ENCODE peak calls at places on chromosomes 16 and 17, in eight cellular contexts. R is uterus, H is heart left ventricle, Q is A549, X is transverse colon, K is adrenal gland, B is IMR-90, P is tibial nerve. M is an unnamed sample. For H3K9me3, the result is how much of the 10 kb centered on the place peaks cover.

GRCh38 chr16:71788578-71788977 is 20.1 kb downstream of the AP1G1 start:
- DNase-seq in X (no peak), H (no peak), Q (no peak), K (no peak), B (no peak), R (no peak), P (no peak), M (no peak)

GRCh38 chr17:41707803-41708669 is 4.1 kb upstream of the GAST start:
- DNase-seq in B (no peak), R (no peak), P (no peak), X (no peak), H (no peak), K (no peak), Q (no peak), M (no peak)

GRCh38 chr17:57707892-57708291 is 37.2 kb downstream of the CCDC182 start:
- DNase-seq in R (no peak), P (no peak), Q (no peak), K (no peak), X (no peak), H (no peak), B (peak), M (no peak)

GRCh38 chr17:44797809-44798208 is 32.3 kb downstream of the GJC1 start:
- DNase-seq in B (peak), H (no peak), K (no peak), R (no peak), Q (no peak), P (no peak), X (no peak), M (no peak)

GRCh38 chr16:1929105-1929504 is 10.9 kb upstream of the HS3ST6 start:
- DNase-seq in P (no peak), B (no peak), Q (peak), X (no peak), H (no peak), K (peak), R (peak), M (peak)

GRCh38 chr16:3659200-3659599 is 4.7 kb downstream of the DNASE1 start:
- DNase-seq in H (no peak), X (no peak), Q (no peak), R (no peak), P (no peak), K (no peak), B (peak), M (no peak)

GRCh38 chr16:30349695-30350094 is 5.4 kb downstream of the CD2BP2 start:
- DNase-seq in B (no peak), K (peak), Q (no peak), P (no peak), R (no peak), H (no peak), X (peak), M (no peak)

GRCh38 chr16:84689126-84689525 is 10.7 kb upstream of the USP10 start:
- DNase-seq in B (peak), K (no peak), H (no peak), P (no peak), Q (no peak), R (no peak), X (no peak), M (no peak)

GRCh38 chr17:6420173-6420641 is 14.7 kb downstream of the AIPL1 start:
- DNase-seq in X (no peak), Q (peak), K (no peak), R (no peak), P (no peak), B (peak), H (no peak), M (no peak)

GRCh38 chr16:23514381-23515152 is 4.3 kb upstream of the GGA2 start:
- DNase-seq in R (no peak), K (no peak), P (no peak), Q (no peak), H (no peak), B (no peak), X (no peak), M (no peak)

GRCh38 chr16:3961449-3961849 is 80.9 kb upstream of the CREBBP start:
- DNase-seq in X (no peak), B (peak), Q (peak), K (no peak), R (peak), H (no peak), P (no peak), M (no peak)

GRCh38 chr17:16814439-16814838 is 124.4 kb downstream of the CCDC144A start:
- DNase-seq in K (no peak), X (no peak), H (no peak), Q (no peak), P (no peak), R (no peak), B (no peak), M (no peak)

GRCh38 chr16:11399261-11399831 is 54.1 kb downstream of the RMI2 start:
- DNase-seq in H (peak), Q (no peak), P (no peak), R (no peak), X (no peak), B (no peak), K (no peak), M (no peak)

GRCh38 chr17:66789093-66789492 is 45.8 kb upstream of the CACNG5 start:
- DNase-seq in P (no peak), B (no peak), R (peak), H (no peak), K (no peak), Q (no peak), X (no peak), M (no peak)

GRCh38 chr16:49980166-49980565 is 44.9 kb upstream of the CNEP1R1 start:
- DNase-seq in H (no peak), R (no peak), P (no peak), K (no peak), X (no peak), B (peak), Q (no peak), M (no peak)

GRCh38 chr16:57273826-57274225 is 10.6 kb downstream of the PLLP start:
- DNase-seq in P (no peak), R (no peak), Q (no peak), X (no peak), K (no peak), B (no peak), H (no peak), M (no peak)

GRCh38 chr16:82470506-82471196 is 156.1 kb upstream of the CDH13 start:
- DNase-seq in H (no peak), R (no peak), Q (no peak), B (no peak), X (peak), K (no peak), P (no peak), M (no peak)

GRCh38 chr16:89615596-89616090 is 2.2 kb downstream of the DPEP1 start:
- DNase-seq in Q (no peak), P (no peak), K (peak), B (no peak), R (no peak), H (no peak), X (peak), M (no peak)

GRCh38 chr17:44956998-44957981 is 9.7 kb upstream of the KIF18B start:
- DNase-seq in Q (no peak), B (no peak), K (no peak), X (no peak), P (no peak), H (no peak), R (no peak), M (no peak)

GRCh38 chr17:38888842-38889241 is 19.0 kb downstream of the LASP1 start:
- DNase-seq in X (no peak), Q (no peak), H (no peak), R (no peak), B (no peak), K (no peak), P (no peak), M (no peak)

GRCh38 chr17:40903129-40903847 is 18.2 kb upstream of the KRT20 start:
- DNase-seq in P (no peak), Q (peak), H (no peak), R (no peak), X (peak), B (peak), K (no peak), M (no peak)

GRCh38 chr17:49556183-49556943 is 19.3 kb upstream of the NXPH3 start:
- DNase-seq in B (peak), X (peak), R (peak), H (peak), K (peak), Q (peak), P (peak), M (peak)

GRCh38 chr16:84582958-84583516 is 34.8 kb downstream of the COTL1 start:
- DNase-seq in K (peak), B (peak), H (no peak), P (no peak), Q (peak), R (no peak), X (no peak), M (peak)

GRCh38 chr16:2715519-2715918 is 4.5 kb downstream of the PRSS27 start:
- DNase-seq in P (peak), H (peak), K (peak), X (peak), R (peak), B (peak), Q (no peak), M (peak)

GRCh38 chr16:30032083-30032819 is 1.2 kb upstream of the TLCD3B start:
- DNase-seq in R (peak), P (peak), H (no peak), K (peak), Q (peak), X (peak), B (peak), M (peak)

GRCh38 chr17:29844339-29845048 is 85.5 kb downstream of the SSH2 start:
- DNase-seq in R (no peak), X (no peak), H (no peak), Q (no peak), P (no peak), B (no peak), K (no peak), M (no peak)

GRCh38 chr17:35713069-35713728 is 18.2 kb upstream of the RASL10B start:
- DNase-seq in R (no peak), P (peak), B (peak), H (no peak), X (no peak), Q (no peak), K (peak), M (no peak)

GRCh38 chr17:44915321-44915726 is at the start of gene GFAP:
- DNase-seq in B (no peak), R (no peak), Q (no peak), X (no peak), K (no peak), P (no peak), H (no peak), M (no peak)

DNA sequence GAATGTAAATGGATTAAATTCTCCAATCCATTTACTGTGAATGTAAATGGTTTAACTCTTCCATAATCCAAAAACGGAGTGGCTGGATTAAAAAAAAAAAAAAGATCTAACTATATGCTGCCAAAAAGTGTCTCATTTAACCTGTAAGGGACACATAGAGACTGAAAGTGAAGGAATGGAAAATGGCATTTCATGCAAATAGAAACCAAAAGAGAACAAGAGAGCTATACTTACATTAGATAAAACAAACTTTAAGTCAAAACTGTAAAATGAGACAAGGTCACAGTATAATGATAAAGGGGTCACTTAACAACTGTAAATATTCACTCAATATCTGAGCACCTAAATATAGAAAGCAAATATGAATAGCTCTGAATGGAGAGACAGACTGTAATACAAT is 36.6 kb downstream of the CDR2 start:
- DNase-seq in B (no peak), P (no peak), K (no peak), X (no peak), R (no peak), Q (no peak), H (no peak), M (no peak)
- H3K9me3 ChIP-seq in B (under half), P (under half), K (under half), X (under half), R (under half), Q (under half), H (under half), M (under half)

GRCh38 chr17:42979511-42980273 is at the start of gene PTGES3L:
- DNase-seq in P (no peak), K (peak), B (peak), Q (peak), H (peak), X (peak), R (peak), M (peak)
- TF ChIP-seq POLR2A in P (no peak), K (no peak), B (peak), Q (no peak), H (no peak), X (no peak), R (no peak), M (no peak)

GRCh38 chr17:47850692-47851573 is at the start of gene SP6:
- DNase-seq in B (peak), Q (peak), R (peak), P (no peak), K (peak), X (peak), H (no peak), M (peak)
- TF ChIP-seq CTCF in B (peak), Q (peak), R (no peak), P (no peak), K (no peak), X (peak), H (peak), M (peak)

GRCh38 chr17:5179003-5179402 is 12.7 kb downstream of the ZNF594 start:
- DNase-seq in K (no peak), H (no peak), B (no peak), X (no peak), P (no peak), Q (no peak), R (no peak), M (no peak)
- H3K9me3 ChIP-seq in K (under half), H (under half), B (half or more), X (half or more), P (half or more), Q (half or more), R (half or more), M (under half)

GRCh38 chr17:10460062-10460461 is 9.3 kb downstream of the MYH4 start:
- DNase-seq in Q (no peak), H (no peak), R (no peak), B (no peak), X (no peak), P (no peak), K (no peak), M (no peak)
- TF ChIP-seq POLR2A in Q (no peak), H (no peak), R (no peak), B (no peak), X (no peak), P (no peak), K (no peak), M (no peak)

GRCh38 chr17:12927001-12927400 is 90.8 kb downstream of the ELAC2 start:
- DNase-seq in R (no peak), H (no peak), B (no peak), Q (no peak), X (no peak), P (no peak), K (no peak), M (no peak)

GRCh38 chr17:12924614-12925013 is 93.2 kb downstream of the ELAC2 start:
- DNase-seq in P (no peak), R (no peak), X (no peak), K (no peak), Q (no peak), H (no peak), B (no peak), M (no peak)

GRCh38 chr17:12927541-12928425 is 90.0 kb downstream of the ELAC2 start:
- DNase-seq in H (no peak), P (peak), R (peak), X (no peak), K (peak), B (no peak), Q (no peak), M (no peak)

DNA sequence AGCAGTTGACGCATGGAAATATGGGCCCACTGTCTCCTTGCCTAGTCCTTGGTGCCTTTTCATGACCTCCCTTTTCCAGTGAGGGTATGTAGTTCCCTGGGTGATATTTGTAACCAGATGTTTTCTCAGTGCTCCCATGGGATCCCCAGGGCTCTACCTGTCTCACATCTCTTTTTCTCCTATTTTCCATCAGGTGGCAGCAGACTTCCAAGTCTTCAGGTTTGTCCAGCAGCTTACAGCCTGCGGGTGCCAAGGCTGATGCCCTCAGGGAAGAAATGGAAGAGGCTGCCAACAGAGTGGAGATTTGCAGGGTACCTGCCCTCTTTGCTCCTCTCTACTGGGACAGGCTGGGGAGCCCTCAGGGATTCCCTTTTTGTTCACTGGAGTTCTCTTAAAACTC is 89.1 kb downstream of the ELAC2 start:
- DNase-seq in B (no peak), Q (peak), H (no peak), X (no peak), R (no peak), K (no peak), P (no peak), M (peak)
- TF ChIP-seq CTCF in B (no peak), Q (peak), H (peak), X (no peak), R (no peak), K (no peak), P (no peak), M (peak)